ENCODE peak calls at places on chromosomes 6 and 20, in ten cellular contexts. R is A549, W is NCI-H526 treated with DMSO at 0.1 percent for 48 hours, X is EL, Q is NCI-H1092 treated with DMSO at 0.1 percent for 48 hours, I is skeletal muscle cell, P is tibial artery, Y is COLO829, V is M059J, B is retina. D is an unnamed sample.

GRCh38 chr20:64131406-64131805 is 24.0 kb upstream of the NPBWR2 start:
- DNase-seq in R (peak), W (no peak), X (peak), Q (peak), I (no peak), P (peak), Y (peak), V (peak), B (no peak), D (peak)

GRCh38 chr20:58361549-58361948 is 27.5 kb upstream of the VAPB start:
- DNase-seq in R (no peak), W (no peak), X (peak), Q (no peak), I (no peak), P (no peak), Y (no peak), V (peak), B (no peak), D (peak)

GRCh38 chr6:160104821-160105517 is 16.6 kb upstream of the SLC22A1 start:
- DNase-seq in R (peak), W (no peak), X (no peak), Q (no peak), I (no peak), P (peak), Y (no peak), V (no peak), B (no peak), D (no peak)

GRCh38 chr20:25336561-25337422 is 53.8 kb downstream of the ABHD12 start:
- DNase-seq in R (peak), W (no peak), X (no peak), Q (no peak), I (no peak), P (no peak), Y (peak), V (no peak), B (no peak), D (peak)

GRCh38 chr20:43904778-43905177 is 9.9 kb upstream of the TOX2 start:
- DNase-seq in R (peak), W (no peak), X (no peak), Q (no peak), I (no peak), P (no peak), Y (no peak), V (peak), B (no peak), D (no peak)

GRCh38 chr6:152301021-152301805 is 335.9 kb downstream of the SYNE1 start:
- DNase-seq in R (no peak), W (peak), X (no peak), Q (no peak), I (no peak), P (no peak), Y (no peak), V (no peak), B (no peak), D (peak)

GRCh38 chr20:20518263-20518662 is 150.4 kb downstream of the INSM1 start:
- DNase-seq in R (no peak), W (no peak), X (no peak), Q (no peak), I (no peak), P (no peak), Y (no peak), V (no peak), B (no peak), D (no peak)

GRCh38 chr6:132122871-132123270 is 171.7 kb upstream of the CCN2 start:
- DNase-seq in R (no peak), W (no peak), X (no peak), Q (no peak), I (peak), P (no peak), Y (peak), V (peak), B (no peak), D (peak)

GRCh38 chr6:143397229-143398222 is 53.0 kb downstream of the ADAT2 start:
- DNase-seq in R (peak), W (no peak), X (peak), Q (no peak), I (no peak), P (peak), Y (no peak), V (peak), B (no peak), D (peak)

GRCh38 chr6:50868466-50868865 is 49.8 kb downstream of the TFAP2B start:
- DNase-seq in R (no peak), W (no peak), X (no peak), Q (no peak), I (no peak), P (no peak), Y (no peak), V (no peak), B (no peak), D (no peak)

GRCh38 chr6:34340906-34341480 is 51.5 kb downstream of the NUDT3 start:
- DNase-seq in R (no peak), W (no peak), X (peak), Q (no peak), I (no peak), P (no peak), Y (peak), V (peak), B (no peak), D (peak)

GRCh38 chr6:134352786-134353480 is 35.0 kb upstream of the SGK1 start:
- DNase-seq in R (no peak), W (no peak), X (peak), Q (no peak), I (peak), P (no peak), Y (peak), V (peak), B (no peak), D (peak)

GRCh38 chr6:157994126-157994795 is 12.6 kb downstream of the SYNJ2 start:
- DNase-seq in R (no peak), W (no peak), X (peak), Q (no peak), I (no peak), P (peak), Y (no peak), V (no peak), B (no peak), D (no peak)

GRCh38 chr6:132788658-132789397 is 9.6 kb downstream of the SLC18B1 start:
- DNase-seq in R (no peak), W (no peak), X (no peak), Q (no peak), I (no peak), P (no peak), Y (no peak), V (no peak), B (no peak), D (no peak)

GRCh38 chr6:69835414-69836179 is 30.8 kb upstream of the COL19A1 start:
- DNase-seq in R (peak), W (peak), X (peak), Q (peak), I (peak), P (no peak), Y (peak), V (peak), B (peak), D (peak)

GRCh38 chr6:166618866-166619761 is 7.9 kb downstream of the RPS6KA2 start:
- DNase-seq in R (no peak), W (no peak), X (peak), Q (no peak), I (peak), P (peak), Y (no peak), V (no peak), B (no peak), D (peak)

GRCh38 chr6:106870824-106871300 is 103.7 kb downstream of the CD24 start:
- DNase-seq in R (peak), W (no peak), X (peak), Q (no peak), I (no peak), P (no peak), Y (no peak), V (peak), B (no peak), D (peak)

GRCh38 chr20:40416274-40416673 is 272.8 kb downstream of the MAFB start:
- DNase-seq in R (no peak), W (no peak), X (no peak), Q (no peak), I (no peak), P (no peak), Y (no peak), V (peak), B (no peak), D (no peak)

GRCh38 chr6:165760803-165761185 is 97.8 kb upstream of the PDE10A start:
- DNase-seq in R (no peak), W (no peak), X (no peak), Q (no peak), I (no peak), P (no peak), Y (no peak), V (no peak), B (no peak), D (no peak)

GRCh38 chr6:144758602-144759001 is 473.5 kb downstream of the UTRN start:
- DNase-seq in R (peak), W (no peak), X (peak), Q (no peak), I (no peak), P (no peak), Y (no peak), V (peak), B (no peak), D (peak)

GRCh38 chr20:23048283-23049200 is 930 bp downstream of the THBD start:
- DNase-seq in R (peak), W (peak), X (peak), Q (peak), I (no peak), P (peak), Y (no peak), V (peak), B (peak), D (peak)

GRCh38 chr6:109121411-109121810 is 26.1 kb downstream of the CEP57L1 start:
- DNase-seq in R (peak), W (no peak), X (no peak), Q (no peak), I (no peak), P (no peak), Y (no peak), V (peak), B (no peak), D (peak)

GRCh38 chr20:8627386-8628030 is 441.4 kb upstream of the PLCB4 start:
- DNase-seq in R (no peak), W (no peak), X (no peak), Q (no peak), I (no peak), P (no peak), Y (no peak), V (no peak), B (no peak), D (no peak)

GRCh38 chr20:12975833-12976608 is 32.8 kb upstream of the SPTLC3 start:
- DNase-seq in R (no peak), W (no peak), X (no peak), Q (no peak), I (no peak), P (no peak), Y (no peak), V (no peak), B (no peak), D (no peak)

GRCh38 chr6:156933201-156934053 is 156.2 kb downstream of the ARID1B start:
- DNase-seq in R (no peak), W (peak), X (no peak), Q (peak), I (no peak), P (no peak), Y (no peak), V (no peak), B (peak), D (no peak)

GRCh38 chr6:14040042-14040441 is 77.5 kb upstream of the CD83 start:
- DNase-seq in R (no peak), W (no peak), X (no peak), Q (no peak), I (no peak), P (no peak), Y (peak), V (no peak), B (no peak), D (no peak)

GRCh38 chr6:27545271-27546046 is 72.6 kb upstream of the ZNF184 start:
- DNase-seq in R (peak), W (no peak), X (peak), Q (no peak), I (no peak), P (no peak), Y (peak), V (peak), B (peak), D (peak)

GRCh38 chr6:26613201-26613600 is 16.4 kb downstream of the ABT1 start:
- DNase-seq in R (no peak), W (no peak), X (no peak), Q (no peak), I (no peak), P (no peak), Y (no peak), V (no peak), B (peak), D (no peak)

GRCh38 chr20:58261660-58262059 is 33.2 kb upstream of the ANKRD60 start:
- DNase-seq in R (no peak), W (no peak), X (no peak), Q (no peak), I (no peak), P (no peak), Y (no peak), V (no peak), B (no peak), D (no peak)

GRCh38 chr6:135346747-135347146 is 150.8 kb downstream of the AHI1 start:
- DNase-seq in R (no peak), W (no peak), X (peak), Q (no peak), I (no peak), P (no peak), Y (no peak), V (peak), B (no peak), D (peak)

GRCh38 chr6:53395986-53396385 is 47.2 kb upstream of the ELOVL5 start:
- DNase-seq in R (no peak), W (no peak), X (no peak), Q (no peak), I (no peak), P (no peak), Y (no peak), V (no peak), B (no peak), D (no peak)

GRCh38 chr6:31575335-31575901 is at the start of gene TNF:
- DNase-seq in R (no peak), W (no peak), X (peak), Q (no peak), I (no peak), P (peak), Y (no peak), V (no peak), B (no peak), D (no peak)

GRCh38 chr6:40620546-40620945 is 33.4 kb upstream of the LRFN2 start:
- DNase-seq in R (no peak), W (no peak), X (no peak), Q (no peak), I (no peak), P (no peak), Y (no peak), V (no peak), B (no peak), D (no peak)

GRCh38 chr6:64777941-64778785 is 928.9 kb downstream of the EYS start:
- DNase-seq in R (no peak), W (no peak), X (no peak), Q (no peak), I (no peak), P (no peak), Y (no peak), V (peak), B (no peak), D (peak)

GRCh38 chr6:16316741-16317251 is 78.4 kb downstream of the GMPR start:
- DNase-seq in R (peak), W (no peak), X (peak), Q (no peak), I (no peak), P (peak), Y (peak), V (peak), B (peak), D (peak)